ENCODE peak calls at places on chromosomes 11 and 22, in ten cellular contexts. B, E, O, J, C, W, X, K, N and U are unnamed samples.

GRCh38 chr22:41512421-41513194 is 31.7 kb downstream of the POLR3H start:
- DNase-seq in B (no peak), W (no peak), K (no peak), N (no peak), E (peak), C (peak), X (no peak), J (peak), O (no peak), U (peak)

GRCh38 chr11:92423133-92423532 is 198.5 kb downstream of the FAT3 start:
- DNase-seq in W (no peak), B (no peak), K (no peak), N (no peak), O (no peak), C (no peak), X (no peak), E (no peak), J (no peak), U (no peak)

GRCh38 chr11:1881442-1882264 is 10.0 kb downstream of the PRR33 start:
- DNase-seq in N (no peak), K (peak), W (no peak), J (no peak), C (no peak), O (peak), B (peak), X (peak), E (no peak), U (no peak)

GRCh38 chr11:75450826-75451783 is 18.1 kb upstream of the KLHL35 start:
- DNase-seq in C (no peak), W (no peak), O (peak), X (no peak), B (peak), J (peak), N (no peak), K (peak), E (peak), U (no peak)

GRCh38 chr22:44304354-44304753 is 8.4 kb downstream of the SHISAL1 start:
- DNase-seq in N (no peak), C (no peak), B (peak), J (no peak), X (no peak), K (no peak), W (no peak), O (no peak), E (no peak), U (peak)

GRCh38 chr11:29260939-29261705 is 755.7 kb downstream of the KCNA4 start:
- DNase-seq in N (no peak), E (peak), W (no peak), K (no peak), C (peak), O (no peak), J (no peak), X (no peak), B (no peak), U (peak)

GRCh38 chr22:47195156-47195675 is 432.8 kb downstream of the TBC1D22A start:
- DNase-seq in N (no peak), E (no peak), C (no peak), O (peak), J (peak), B (no peak), K (no peak), W (no peak), X (peak), U (no peak)

GRCh38 chr11:17699157-17700114 is 19.9 kb upstream of the MYOD1 start:
- DNase-seq in X (no peak), E (no peak), K (no peak), W (no peak), B (peak), O (no peak), J (no peak), C (no peak), N (no peak), U (no peak)

GRCh38 chr22:22074634-22075381 is 92.2 kb upstream of the TOP3B start:
- DNase-seq in J (no peak), W (no peak), O (no peak), E (no peak), X (no peak), K (no peak), N (no peak), B (peak), C (no peak), U (no peak)

GRCh38 chr11:96567667-96568066 is 177.9 kb downstream of the JRKL start:
- DNase-seq in X (no peak), E (no peak), O (no peak), N (no peak), J (no peak), W (no peak), B (no peak), K (no peak), C (no peak), U (no peak)

GRCh38 chr22:46075764-46076531 is 74.4 kb upstream of the PPARA start:
- DNase-seq in J (peak), X (peak), E (no peak), B (no peak), C (no peak), N (no peak), K (peak), O (no peak), W (no peak), U (no peak)

GRCh38 chr11:59053387-59053786 is 32.7 kb upstream of the GLYATL1B start:
- DNase-seq in B (peak), O (no peak), J (peak), N (no peak), K (peak), C (peak), E (no peak), W (no peak), X (peak), U (no peak)

GRCh38 chr11:67409261-67409666 is 5.4 kb downstream of the TBC1D10C start:
- DNase-seq in C (no peak), O (peak), W (no peak), X (no peak), K (no peak), N (no peak), B (peak), E (no peak), J (no peak), U (no peak)

GRCh38 chr11:130508913-130509312 is 60.5 kb downstream of the ADAMTS15 start:
- DNase-seq in W (no peak), E (no peak), K (no peak), O (no peak), N (no peak), B (no peak), C (no peak), J (no peak), X (no peak), U (no peak)

GRCh38 chr22:39910875-39911601 is 10.2 kb downstream of the GRAP2 start:
- DNase-seq in E (no peak), X (no peak), B (no peak), K (no peak), J (no peak), N (no peak), W (no peak), C (no peak), O (no peak), U (no peak)

GRCh38 chr11:100445231-100445735 is 241.8 kb upstream of the ARHGAP42 start:
- DNase-seq in K (no peak), B (no peak), W (no peak), O (no peak), N (peak), J (peak), C (no peak), E (no peak), X (peak), U (no peak)

GRCh38 chr22:29269731-29270474 is 1.8 kb downstream of the EWSR1 start:
- DNase-seq in E (no peak), B (peak), K (no peak), J (no peak), W (no peak), O (no peak), N (no peak), X (no peak), C (no peak), U (no peak)

GRCh38 chr11:93370260-93370659 is 39.7 kb downstream of the DEUP1 start:
- DNase-seq in N (no peak), K (no peak), O (no peak), X (no peak), C (no peak), E (no peak), B (no peak), W (no peak), J (no peak), U (no peak)

GRCh38 chr11:106468091-106468490 is 390.6 kb downstream of the AASDHPPT start:
- DNase-seq in C (no peak), E (no peak), B (no peak), X (no peak), W (no peak), N (no peak), J (no peak), O (no peak), K (no peak), U (no peak)

GRCh38 chr11:19664896-19665548 is 47.6 kb upstream of the NAV2 start:
- DNase-seq in K (no peak), E (no peak), N (no peak), C (no peak), J (no peak), B (peak), X (no peak), W (no peak), O (no peak), U (no peak)

GRCh38 chr11:130528301-130528651 is 79.8 kb downstream of the ADAMTS15 start:
- DNase-seq in J (no peak), X (no peak), C (no peak), O (no peak), E (no peak), W (no peak), K (no peak), N (no peak), B (peak), U (no peak)

GRCh38 chr22:46007848-46008261 is 30.9 kb upstream of the WNT7B start:
- DNase-seq in X (peak), J (peak), C (no peak), E (no peak), K (peak), O (no peak), N (peak), W (no peak), B (no peak), U (peak)

GRCh38 chr22:45602824-45603301 is 68.8 kb upstream of the ATXN10 start:
- DNase-seq in C (peak), W (no peak), K (no peak), B (peak), J (peak), X (no peak), N (no peak), E (no peak), O (no peak), U (no peak)

DNA sequence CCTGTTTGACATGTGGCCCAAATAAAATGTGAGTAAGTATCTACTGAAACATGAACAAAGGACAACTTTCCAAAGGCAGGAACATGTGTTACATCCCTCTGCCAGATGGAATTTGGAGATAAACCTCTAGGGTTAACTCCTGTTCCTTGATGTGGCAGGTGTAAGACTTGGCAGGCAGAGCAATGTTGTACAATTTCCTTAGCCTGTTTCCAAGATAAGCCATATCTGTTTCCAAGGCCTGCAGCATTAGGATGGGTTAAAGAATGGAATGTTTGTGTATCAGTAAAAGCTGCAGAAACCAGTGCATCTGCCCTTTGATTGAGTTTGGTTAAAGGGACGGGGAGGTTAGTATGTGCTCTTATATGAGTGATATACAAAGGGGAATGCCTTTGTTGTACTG is 8.8 kb upstream of the DNAJB13 start:
- DNase-seq in W (no peak), B (no peak), K (no peak), C (no peak), J (no peak), E (no peak), O (no peak), X (no peak), N (no peak), U (no peak)
- TF ChIP-seq POLR2A in W (no peak), B (no peak), K (no peak), C (no peak), J (no peak), E (no peak), O (no peak), X (no peak), N (no peak), U (no peak)

GRCh38 chr11:35413568-35413967 is 5.8 kb downstream of the SLC1A2 start:
- DNase-seq in O (no peak), K (no peak), C (no peak), J (no peak), W (no peak), B (no peak), N (no peak), E (no peak), X (no peak), U (no peak)
- TF ChIP-seq POLR2A in O (no peak), K (no peak), C (no peak), J (no peak), W (no peak), B (no peak), N (no peak), E (no peak), X (no peak), U (no peak)

DNA sequence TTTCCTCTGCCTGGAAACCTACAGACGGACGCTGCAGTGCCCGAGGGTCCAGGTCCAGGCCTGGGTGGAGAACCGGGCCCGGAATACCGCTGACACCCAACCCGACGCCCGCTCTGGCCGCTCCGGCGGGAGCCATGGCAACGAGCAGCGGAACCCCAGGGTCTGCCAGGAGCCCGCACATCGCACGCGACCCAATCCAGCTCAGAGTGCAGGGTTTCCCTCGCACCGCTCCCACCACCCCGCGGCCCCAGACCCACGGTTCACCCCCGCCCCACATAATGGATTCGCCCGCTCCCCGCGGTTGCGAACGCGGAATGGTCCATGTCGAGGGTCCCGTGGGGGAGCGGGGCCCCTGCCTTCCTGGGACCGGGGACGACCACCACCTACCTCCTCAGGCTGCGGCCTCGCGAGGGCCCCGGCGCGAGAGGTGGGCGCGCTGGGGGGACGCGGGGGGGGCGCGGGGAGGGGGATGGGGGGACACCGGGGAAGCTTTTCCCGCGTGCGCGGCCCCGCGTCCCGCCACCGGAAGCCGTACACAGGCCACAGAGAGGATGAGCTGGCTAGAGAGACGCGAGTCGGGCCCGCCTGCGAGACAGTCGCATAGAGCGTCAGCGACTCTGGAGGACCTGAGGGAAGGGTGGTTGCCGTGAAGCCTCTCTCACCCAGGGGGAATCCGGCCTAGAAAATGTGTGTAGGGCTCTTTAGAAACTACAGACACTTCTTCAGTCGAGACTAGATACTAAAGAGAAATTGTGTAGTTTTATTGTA is at the start of gene SSRP1:
- DNase-seq in N (peak), X (peak), K (peak), J (peak), E (peak), C (peak), B (peak), O (peak), W (peak), U (peak)
- TF ChIP-seq POLR2A in N (no peak), X (peak), K (peak), J (no peak), E (peak), C (peak), B (peak), O (peak), W (peak), U (peak)

GRCh38 chr11:114399490-114399889 is 821 bp downstream of the C11orf71 start:
- DNase-seq in W (peak), N (no peak), B (no peak), C (no peak), O (no peak), E (no peak), K (no peak), X (no peak), J (no peak), U (no peak)

GRCh38 chr11:114400974-114401223 is 433 bp downstream of the RBM7 start:
- DNase-seq in J (no peak), N (no peak), E (no peak), K (no peak), C (no peak), B (no peak), W (no peak), O (no peak), X (no peak), U (no peak)

GRCh38 chr11:114399903-114400221 is 449 bp downstream of the C11orf71 start:
- DNase-seq in N (no peak), B (no peak), W (peak), K (no peak), C (no peak), O (no peak), X (peak), E (peak), J (no peak), U (no peak)

GRCh38 chr11:114398303-114398920 is 1.9 kb downstream of the C11orf71 start:
- DNase-seq in K (no peak), C (no peak), O (no peak), N (no peak), J (no peak), E (no peak), X (no peak), W (no peak), B (no peak), U (no peak)

DNA sequence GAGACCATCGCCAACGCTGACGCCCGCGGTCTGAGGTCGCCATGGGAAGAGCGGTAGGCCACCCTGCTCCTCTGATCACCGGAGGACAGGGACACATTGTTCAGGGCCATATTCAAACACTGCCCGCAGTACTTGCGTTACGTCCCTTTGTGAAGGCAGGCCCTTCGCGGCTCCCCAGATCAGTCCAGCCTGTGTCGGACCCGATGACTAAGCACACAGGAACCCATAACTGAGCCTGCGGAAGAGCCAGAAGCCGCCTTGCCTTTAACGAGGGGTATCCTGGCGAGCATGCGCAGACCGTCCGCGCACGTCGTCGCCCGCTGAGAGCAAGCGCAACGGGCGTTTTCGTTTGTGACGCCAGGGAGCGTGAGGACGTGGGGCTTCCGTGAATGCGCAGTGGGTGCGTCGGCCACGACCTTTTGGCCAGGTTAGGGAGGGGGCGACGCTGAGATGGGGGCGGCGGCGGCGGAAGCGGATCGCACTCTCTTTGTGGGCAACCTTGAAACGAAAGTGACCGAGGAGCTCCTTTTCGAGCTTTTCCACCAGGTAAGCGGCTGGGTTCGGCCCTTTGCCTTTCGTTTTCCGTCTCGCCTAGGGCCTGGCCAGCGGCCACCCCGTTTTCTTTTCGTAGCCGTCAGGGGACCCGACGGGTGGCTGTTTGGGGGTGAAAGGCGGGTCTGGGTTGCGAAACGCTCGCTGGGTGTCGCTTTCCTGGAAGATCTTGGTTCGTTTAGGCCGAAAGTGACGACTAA is at the start of the genes C11orf71 and RBM7:
- DNase-seq in W (peak), C (peak), X (peak), O (peak), J (peak), K (peak), B (peak), E (peak), N (peak), U (peak)
- TF ChIP-seq POLR2A in W (peak), C (peak), X (peak), O (peak), J (peak), K (peak), B (peak), E (peak), N (no peak), U (peak)

GRCh38 chr11:124122123-124122522 is 6.9 kb downstream of the VWA5A start:
- DNase-seq in B (no peak), X (no peak), K (no peak), E (no peak), C (no peak), W (no peak), N (no peak), J (no peak), O (no peak), U (no peak)
- TF ChIP-seq POLR2A in B (no peak), X (no peak), K (no peak), E (no peak), C (no peak), W (no peak), N (no peak), J (no peak), O (no peak), U (no peak)

DNA sequence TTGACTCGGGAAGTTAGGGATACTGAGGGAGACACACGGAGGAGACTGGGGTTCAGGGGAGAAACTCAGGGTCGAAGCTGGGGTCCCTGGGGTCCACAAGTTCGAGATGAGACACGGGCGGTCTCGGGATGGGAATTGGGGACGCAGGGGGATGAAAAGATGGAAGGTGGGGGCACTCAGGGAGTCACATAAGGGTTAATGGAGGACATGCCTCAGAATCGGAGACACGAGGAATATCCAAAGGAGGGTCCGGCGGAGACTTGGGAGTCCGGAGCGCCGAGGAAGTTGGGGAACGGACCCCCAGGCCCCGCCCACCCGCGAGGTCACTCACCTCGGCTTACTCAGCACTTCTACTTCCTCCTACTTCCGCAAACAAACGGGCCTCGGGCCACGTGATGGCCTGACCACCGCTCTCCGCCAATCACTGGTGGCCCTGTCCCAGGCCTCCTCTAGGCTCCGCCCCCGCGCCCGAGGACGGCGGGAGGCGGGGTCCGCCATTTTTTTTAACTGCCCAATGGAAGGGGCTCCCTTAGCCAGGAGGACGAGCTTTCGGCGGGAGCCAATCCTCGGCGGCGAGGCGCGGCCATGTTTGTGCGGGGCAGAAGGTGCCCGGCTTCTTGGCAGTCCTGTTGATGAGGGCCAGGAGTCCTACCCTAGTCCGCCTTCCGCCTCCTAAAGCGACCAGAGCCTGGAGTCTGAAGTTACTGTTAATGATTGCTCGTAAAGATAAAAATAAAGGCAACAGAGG is at the start of gene PLA2G6:
- DNase-seq in O (peak), K (peak), C (peak), N (peak), B (peak), J (peak), X (peak), E (peak), W (peak), U (peak)
- TF ChIP-seq POLR2A in O (no peak), K (peak), C (no peak), N (no peak), B (peak), J (peak), X (no peak), E (peak), W (peak), U (peak)

GRCh38 chr22:31091106-31091975 is 10.2 kb downstream of the SMTN start:
- DNase-seq in E (no peak), N (no peak), C (no peak), B (no peak), W (no peak), X (no peak), J (no peak), K (peak), O (peak), U (no peak)
- TF ChIP-seq POLR2A in E (no peak), N (no peak), C (no peak), B (no peak), W (no peak), X (no peak), J (no peak), K (no peak), O (no peak), U (no peak)